ENCODE peak calls at places on chromosomes 2 and 18, in seven cellular contexts. One of them, this sample, is unnamed.

GRCh38 chr2:5164806-5165525 is 527.2 kb upstream of the SOX11 start:
- DNase-seq in AG04449: peak; percentile 62
- DNase-seq in activated CD4-positive, alpha-beta T cell treated with anti-CD3 and anti-CD28 coated beads, Interleukin-2, amount 50 U/mL, for 24 hours: no peak
- DNase-seq in cardiac septum: no peak
- DNase-seq in naive B cell: no peak
- DNase-seq in A549: no peak
- DNase-seq in HT-29: no peak
- DNase-seq in this sample: peak; percentile 66

GRCh38 chr2:86747708-86748627 is 27.9 kb downstream of the RMND5A start:
- DNase-seq in AG04449: peak; percentile 59
- DNase-seq in activated CD4-positive, alpha-beta T cell treated with anti-CD3 and anti-CD28 coated beads, Interleukin-2, amount 50 U/mL, for 24 hours: no peak
- DNase-seq in cardiac septum: no peak
- DNase-seq in naive B cell: peak; percentile 29
- DNase-seq in A549: no peak
- DNase-seq in HT-29: no peak
- DNase-seq in this sample: no peak

GRCh38 chr2:116696223-116696622 is 1118.3 kb upstream of the DDX18 start:
- DNase-seq in AG04449: no peak
- DNase-seq in activated CD4-positive, alpha-beta T cell treated with anti-CD3 and anti-CD28 coated beads, Interleukin-2, amount 50 U/mL, for 24 hours: no peak
- DNase-seq in cardiac septum: no peak
- DNase-seq in naive B cell: no peak
- DNase-seq in A549: no peak
- DNase-seq in HT-29: peak; percentile 1
- DNase-seq in this sample: no peak

GRCh38 chr2:109030870-109031480 is 42.0 kb upstream of the EDAR start:
- DNase-seq in AG04449: no peak
- DNase-seq in activated CD4-positive, alpha-beta T cell treated with anti-CD3 and anti-CD28 coated beads, Interleukin-2, amount 50 U/mL, for 24 hours: peak; percentile 19
- DNase-seq in cardiac septum: no peak
- DNase-seq in naive B cell: no peak
- DNase-seq in A549: no peak
- DNase-seq in HT-29: no peak
- DNase-seq in this sample: no peak

GRCh38 chr2:10285578-10286198 is 17.0 kb upstream of the HPCAL1 start:
- DNase-seq in AG04449: no peak
- DNase-seq in activated CD4-positive, alpha-beta T cell treated with anti-CD3 and anti-CD28 coated beads, Interleukin-2, amount 50 U/mL, for 24 hours: no peak
- DNase-seq in cardiac septum: peak; percentile 90
- DNase-seq in naive B cell: no peak
- DNase-seq in A549: peak; percentile 86
- DNase-seq in HT-29: peak; percentile 86
- DNase-seq in this sample: peak; percentile 77

GRCh38 chr18:25169701-25170100 is 182.3 kb downstream of the ZNF521 start:
- DNase-seq in AG04449: no peak
- DNase-seq in activated CD4-positive, alpha-beta T cell treated with anti-CD3 and anti-CD28 coated beads, Interleukin-2, amount 50 U/mL, for 24 hours: no peak
- DNase-seq in cardiac septum: no peak
- DNase-seq in naive B cell: no peak
- DNase-seq in A549: no peak
- DNase-seq in HT-29: no peak
- DNase-seq in this sample: no peak

GRCh38 chr2:99701503-99701902 is 211.7 kb upstream of the REV1 start:
- DNase-seq in AG04449: no peak
- DNase-seq in activated CD4-positive, alpha-beta T cell treated with anti-CD3 and anti-CD28 coated beads, Interleukin-2, amount 50 U/mL, for 24 hours: no peak
- DNase-seq in cardiac septum: no peak
- DNase-seq in naive B cell: no peak
- DNase-seq in A549: no peak
- DNase-seq in HT-29: no peak
- DNase-seq in this sample: no peak

GRCh38 chr2:6506311-6507258 is 359.1 kb downstream of the CMPK2 start:
- DNase-seq in AG04449: peak; percentile 34
- DNase-seq in activated CD4-positive, alpha-beta T cell treated with anti-CD3 and anti-CD28 coated beads, Interleukin-2, amount 50 U/mL, for 24 hours: no peak
- DNase-seq in cardiac septum: no peak
- DNase-seq in naive B cell: no peak
- DNase-seq in A549: no peak
- DNase-seq in HT-29: no peak
- DNase-seq in this sample: peak; percentile 67

GRCh38 chr2:46481541-46482193 is 2.3 kb downstream of the TMEM247 start:
- DNase-seq in AG04449: peak; percentile 61
- DNase-seq in activated CD4-positive, alpha-beta T cell treated with anti-CD3 and anti-CD28 coated beads, Interleukin-2, amount 50 U/mL, for 24 hours: no peak
- DNase-seq in cardiac septum: no peak
- DNase-seq in naive B cell: no peak
- DNase-seq in A549: peak; percentile 35
- DNase-seq in HT-29: peak; percentile 57
- DNase-seq in this sample: peak; percentile 59

GRCh38 chr2:195413422-195413821 is 243.6 kb upstream of the SLC39A10 start:
- DNase-seq in AG04449: no peak
- DNase-seq in activated CD4-positive, alpha-beta T cell treated with anti-CD3 and anti-CD28 coated beads, Interleukin-2, amount 50 U/mL, for 24 hours: no peak
- DNase-seq in cardiac septum: no peak
- DNase-seq in naive B cell: no peak
- DNase-seq in A549: no peak
- DNase-seq in HT-29: no peak
- DNase-seq in this sample: no peak

GRCh38 chr2:209471037-209471436 is 47.2 kb downstream of the MAP2 start:
- DNase-seq in AG04449: no peak
- DNase-seq in activated CD4-positive, alpha-beta T cell treated with anti-CD3 and anti-CD28 coated beads, Interleukin-2, amount 50 U/mL, for 24 hours: no peak
- DNase-seq in cardiac septum: no peak
- DNase-seq in naive B cell: no peak
- DNase-seq in A549: no peak
- DNase-seq in HT-29: no peak
- DNase-seq in this sample: no peak

GRCh38 chr2:218607436-218608115 is at the start of gene PLCD4:
- DNase-seq in AG04449: peak; percentile 16
- DNase-seq in activated CD4-positive, alpha-beta T cell treated with anti-CD3 and anti-CD28 coated beads, Interleukin-2, amount 50 U/mL, for 24 hours: no peak
- DNase-seq in cardiac septum: no peak
- DNase-seq in naive B cell: no peak
- DNase-seq in A549: no peak
- DNase-seq in HT-29: no peak
- DNase-seq in this sample: peak; percentile 54

GRCh38 chr2:201280191-201281040 is 20.1 kb downstream of the CASP8 start:
- DNase-seq in AG04449: no peak
- DNase-seq in activated CD4-positive, alpha-beta T cell treated with anti-CD3 and anti-CD28 coated beads, Interleukin-2, amount 50 U/mL, for 24 hours: no peak
- DNase-seq in cardiac septum: no peak
- DNase-seq in naive B cell: no peak
- DNase-seq in A549: no peak
- DNase-seq in HT-29: no peak
- DNase-seq in this sample: no peak

GRCh38 chr18:74610216-74610615 is 12.5 kb downstream of the ZNF407 start:
- DNase-seq in AG04449: no peak
- DNase-seq in activated CD4-positive, alpha-beta T cell treated with anti-CD3 and anti-CD28 coated beads, Interleukin-2, amount 50 U/mL, for 24 hours: no peak
- DNase-seq in cardiac septum: no peak
- DNase-seq in naive B cell: no peak
- DNase-seq in A549: no peak
- DNase-seq in HT-29: no peak
- DNase-seq in this sample: no peak

GRCh38 chr18:58754544-58755068 is 83.3 kb downstream of the MALT1 start:
- DNase-seq in AG04449: no peak
- DNase-seq in activated CD4-positive, alpha-beta T cell treated with anti-CD3 and anti-CD28 coated beads, Interleukin-2, amount 50 U/mL, for 24 hours: no peak
- DNase-seq in cardiac septum: no peak
- DNase-seq in naive B cell: peak; percentile 15
- DNase-seq in A549: no peak
- DNase-seq in HT-29: no peak
- DNase-seq in this sample: no peak

GRCh38 chr2:219634171-219634940 is 6.9 kb downstream of the SLC4A3 start:
- DNase-seq in AG04449: no peak
- DNase-seq in activated CD4-positive, alpha-beta T cell treated with anti-CD3 and anti-CD28 coated beads, Interleukin-2, amount 50 U/mL, for 24 hours: no peak
- DNase-seq in cardiac septum: no peak
- DNase-seq in naive B cell: no peak
- DNase-seq in A549: no peak
- DNase-seq in HT-29: no peak
- DNase-seq in this sample: no peak

GRCh38 chr18:43486462-43486861 is 209.2 kb upstream of the SYT4 start:
- DNase-seq in AG04449: no peak
- DNase-seq in activated CD4-positive, alpha-beta T cell treated with anti-CD3 and anti-CD28 coated beads, Interleukin-2, amount 50 U/mL, for 24 hours: no peak
- DNase-seq in cardiac septum: no peak
- DNase-seq in naive B cell: peak; percentile 4
- DNase-seq in A549: no peak
- DNase-seq in HT-29: no peak
- DNase-seq in this sample: no peak

GRCh38 chr18:64082054-64082453 is 66.8 kb downstream of the LINC00305 start:
- DNase-seq in AG04449: no peak
- DNase-seq in activated CD4-positive, alpha-beta T cell treated with anti-CD3 and anti-CD28 coated beads, Interleukin-2, amount 50 U/mL, for 24 hours: no peak
- DNase-seq in cardiac septum: no peak
- DNase-seq in naive B cell: no peak
- DNase-seq in A549: no peak
- DNase-seq in HT-29: no peak
- DNase-seq in this sample: no peak

GRCh38 chr18:63879684-63880083 is 7.8 kb upstream of the SERPINB2 start:
- DNase-seq in AG04449: no peak
- DNase-seq in activated CD4-positive, alpha-beta T cell treated with anti-CD3 and anti-CD28 coated beads, Interleukin-2, amount 50 U/mL, for 24 hours: no peak
- DNase-seq in cardiac septum: no peak
- DNase-seq in naive B cell: no peak
- DNase-seq in A549: no peak
- DNase-seq in HT-29: no peak
- DNase-seq in this sample: peak; percentile 21

GRCh38 chr18:44744206-44745180 is 63.8 kb downstream of the SETBP1 start:
- DNase-seq in AG04449: no peak
- DNase-seq in activated CD4-positive, alpha-beta T cell treated with anti-CD3 and anti-CD28 coated beads, Interleukin-2, amount 50 U/mL, for 24 hours: no peak
- DNase-seq in cardiac septum: no peak
- DNase-seq in naive B cell: no peak
- DNase-seq in A549: no peak
- DNase-seq in HT-29: no peak
- DNase-seq in this sample: no peak

GRCh38 chr2:210617732-210618330 is 61.4 kb downstream of the CPS1 start:
- DNase-seq in AG04449: no peak
- DNase-seq in activated CD4-positive, alpha-beta T cell treated with anti-CD3 and anti-CD28 coated beads, Interleukin-2, amount 50 U/mL, for 24 hours: no peak
- DNase-seq in cardiac septum: no peak
- DNase-seq in naive B cell: no peak
- DNase-seq in A549: peak; percentile 15
- DNase-seq in HT-29: peak; percentile 48
- DNase-seq in this sample: peak; percentile 53

GRCh38 chr2:11592671-11593574 is 59.1 kb downstream of the GREB1 start:
- DNase-seq in AG04449: no peak
- DNase-seq in activated CD4-positive, alpha-beta T cell treated with anti-CD3 and anti-CD28 coated beads, Interleukin-2, amount 50 U/mL, for 24 hours: no peak
- DNase-seq in cardiac septum: no peak
- DNase-seq in naive B cell: no peak
- DNase-seq in A549: no peak
- DNase-seq in HT-29: no peak
- DNase-seq in this sample: no peak

GRCh38 chr2:107669335-107669734 is 157.4 kb upstream of the RGPD4 start:
- DNase-seq in AG04449: no peak
- DNase-seq in activated CD4-positive, alpha-beta T cell treated with anti-CD3 and anti-CD28 coated beads, Interleukin-2, amount 50 U/mL, for 24 hours: no peak
- DNase-seq in cardiac septum: no peak
- DNase-seq in naive B cell: no peak
- DNase-seq in A549: no peak
- DNase-seq in HT-29: no peak
- DNase-seq in this sample: peak; percentile 6

GRCh38 chr2:70975237-70975636 is 3.2 kb upstream of the ANKRD53 start:
- DNase-seq in AG04449: no peak
- DNase-seq in activated CD4-positive, alpha-beta T cell treated with anti-CD3 and anti-CD28 coated beads, Interleukin-2, amount 50 U/mL, for 24 hours: no peak
- DNase-seq in cardiac septum: peak; percentile 39
- DNase-seq in naive B cell: no peak
- DNase-seq in A549: no peak
- DNase-seq in HT-29: no peak
- DNase-seq in this sample: no peak

GRCh38 chr2:24652265-24653232 is 140.6 kb downstream of the PTRHD1 start:
- DNase-seq in AG04449: no peak
- DNase-seq in activated CD4-positive, alpha-beta T cell treated with anti-CD3 and anti-CD28 coated beads, Interleukin-2, amount 50 U/mL, for 24 hours: no peak
- DNase-seq in cardiac septum: no peak
- DNase-seq in naive B cell: no peak
- DNase-seq in A549: no peak
- DNase-seq in HT-29: no peak
- DNase-seq in this sample: no peak

GRCh38 chr2:109213646-109214417 is 84.8 kb downstream of the SH3RF3 start:
- DNase-seq in AG04449: no peak
- DNase-seq in activated CD4-positive, alpha-beta T cell treated with anti-CD3 and anti-CD28 coated beads, Interleukin-2, amount 50 U/mL, for 24 hours: peak; percentile 64
- DNase-seq in cardiac septum: peak; percentile 85
- DNase-seq in naive B cell: peak; percentile 71
- DNase-seq in A549: no peak
- DNase-seq in HT-29: peak; percentile 19
- DNase-seq in this sample: no peak

This sample was measured in COLO829.